ENCODE peak calls at places on chromosome 12, in ten cellular contexts. Q, E, F, U, C, H, G, P, N and J are unnamed samples.

GRCh38 chr12:129893691-129894090 is 10.1 kb downstream of the TMEM132D start:
- DNase-seq in Q (no peak), E (no peak), F (no peak), U (no peak), C (no peak), H (no peak), G (no peak), P (no peak), N (no peak), J (peak)

GRCh38 chr12:18864900-18865561 is 127.1 kb downstream of the CAPZA3 start:
- DNase-seq in Q (no peak), E (peak), F (peak), U (no peak), C (peak), H (peak), G (no peak), P (no peak), N (no peak), J (no peak)

GRCh38 chr12:95805864-95806669 is 15.5 kb upstream of the NTN4 start:
- DNase-seq in Q (no peak), E (peak), F (peak), U (peak), C (peak), H (peak), G (no peak), P (peak), N (no peak), J (no peak)

GRCh38 chr12:107504503-107504885 is 181.1 kb upstream of the PWP1 start:
- DNase-seq in Q (no peak), E (no peak), F (no peak), U (no peak), C (no peak), H (no peak), G (no peak), P (no peak), N (no peak), J (no peak)

GRCh38 chr12:89345830-89346740 is 6.2 kb downstream of the DUSP6 start:
- DNase-seq in Q (no peak), E (no peak), F (peak), U (peak), C (peak), H (peak), G (peak), P (peak), N (no peak), J (no peak)

GRCh38 chr12:64318605-64319004 is 72.0 kb downstream of the C12orf56 start:
- DNase-seq in Q (no peak), E (no peak), F (no peak), U (no peak), C (no peak), H (peak), G (no peak), P (no peak), N (no peak), J (no peak)

GRCh38 chr12:29041621-29042020 is 107.5 kb upstream of the FAR2 start:
- DNase-seq in Q (no peak), E (peak), F (peak), U (no peak), C (no peak), H (peak), G (no peak), P (no peak), N (no peak), J (no peak)

GRCh38 chr12:76927170-76927784 is 48.5 kb upstream of the CSRP2 start:
- DNase-seq in Q (no peak), E (no peak), F (no peak), U (no peak), C (peak), H (peak), G (no peak), P (peak), N (peak), J (no peak)

GRCh38 chr12:90166012-90166411 is 457.4 kb upstream of the ATP2B1 start:
- DNase-seq in Q (no peak), E (no peak), F (no peak), U (no peak), C (no peak), H (no peak), G (no peak), P (no peak), N (no peak), J (no peak)

GRCh38 chr12:114473717-114474116 is 67.8 kb upstream of the TBX5 start:
- DNase-seq in Q (no peak), E (no peak), F (no peak), U (no peak), C (no peak), H (no peak), G (no peak), P (no peak), N (no peak), J (no peak)

GRCh38 chr12:27975222-27976136 is 2.9 kb upstream of the PTHLH start:
- DNase-seq in Q (no peak), E (no peak), F (no peak), U (no peak), C (peak), H (peak), G (no peak), P (no peak), N (peak), J (no peak)

GRCh38 chr12:123149828-123150272 is 1.0 kb downstream of the PITPNM2 start:
- DNase-seq in Q (no peak), E (no peak), F (no peak), U (no peak), C (no peak), H (no peak), G (no peak), P (no peak), N (no peak), J (no peak)

GRCh38 chr12:28065889-28066630 is 93.5 kb upstream of the PTHLH start:
- DNase-seq in Q (no peak), E (no peak), F (no peak), U (no peak), C (no peak), H (no peak), G (no peak), P (no peak), N (no peak), J (no peak)

GRCh38 chr12:109111775-109112491 is 4.5 kb upstream of the ACACB start:
- DNase-seq in Q (peak), E (no peak), F (no peak), U (peak), C (peak), H (peak), G (peak), P (peak), N (peak), J (no peak)

GRCh38 chr12:107484219-107484618 is 201.4 kb upstream of the PWP1 start:
- DNase-seq in Q (no peak), E (no peak), F (no peak), U (no peak), C (no peak), H (no peak), G (no peak), P (no peak), N (no peak), J (no peak)

GRCh38 chr12:113591480-113591971 is 119.9 kb upstream of the LHX5 start:
- DNase-seq in Q (no peak), E (no peak), F (no peak), U (no peak), C (peak), H (no peak), G (peak), P (no peak), N (peak), J (no peak)

GRCh38 chr12:120121766-120122293 is 5.3 kb upstream of the RAB35 start:
- DNase-seq in Q (no peak), E (no peak), F (no peak), U (no peak), C (no peak), H (peak), G (no peak), P (no peak), N (no peak), J (no peak)

GRCh38 chr12:49945394-49946080 is 5.0 kb upstream of the AQP2 start:
- DNase-seq in Q (peak), E (peak), F (peak), U (peak), C (peak), H (peak), G (peak), P (peak), N (peak), J (peak)

GRCh38 chr12:46110220-46110700 is 119.9 kb upstream of the SCAF11 start:
- DNase-seq in Q (no peak), E (no peak), F (no peak), U (no peak), C (peak), H (no peak), G (no peak), P (no peak), N (no peak), J (no peak)

GRCh38 chr12:46111727-46112126 is 121.4 kb upstream of the SCAF11 start:
- DNase-seq in Q (no peak), E (no peak), F (no peak), U (no peak), C (no peak), H (no peak), G (no peak), P (no peak), N (no peak), J (no peak)

GRCh38 chr12:46109343-46110219 is 119.2 kb upstream of the SCAF11 start:
- DNase-seq in Q (no peak), E (no peak), F (no peak), U (no peak), C (no peak), H (no peak), G (no peak), P (no peak), N (no peak), J (no peak)

GRCh38 chr12:46112364-46112763 is 122.0 kb upstream of the SCAF11 start:
- DNase-seq in Q (no peak), E (no peak), F (no peak), U (no peak), C (no peak), H (no peak), G (no peak), P (no peak), N (no peak), J (no peak)

DNA sequence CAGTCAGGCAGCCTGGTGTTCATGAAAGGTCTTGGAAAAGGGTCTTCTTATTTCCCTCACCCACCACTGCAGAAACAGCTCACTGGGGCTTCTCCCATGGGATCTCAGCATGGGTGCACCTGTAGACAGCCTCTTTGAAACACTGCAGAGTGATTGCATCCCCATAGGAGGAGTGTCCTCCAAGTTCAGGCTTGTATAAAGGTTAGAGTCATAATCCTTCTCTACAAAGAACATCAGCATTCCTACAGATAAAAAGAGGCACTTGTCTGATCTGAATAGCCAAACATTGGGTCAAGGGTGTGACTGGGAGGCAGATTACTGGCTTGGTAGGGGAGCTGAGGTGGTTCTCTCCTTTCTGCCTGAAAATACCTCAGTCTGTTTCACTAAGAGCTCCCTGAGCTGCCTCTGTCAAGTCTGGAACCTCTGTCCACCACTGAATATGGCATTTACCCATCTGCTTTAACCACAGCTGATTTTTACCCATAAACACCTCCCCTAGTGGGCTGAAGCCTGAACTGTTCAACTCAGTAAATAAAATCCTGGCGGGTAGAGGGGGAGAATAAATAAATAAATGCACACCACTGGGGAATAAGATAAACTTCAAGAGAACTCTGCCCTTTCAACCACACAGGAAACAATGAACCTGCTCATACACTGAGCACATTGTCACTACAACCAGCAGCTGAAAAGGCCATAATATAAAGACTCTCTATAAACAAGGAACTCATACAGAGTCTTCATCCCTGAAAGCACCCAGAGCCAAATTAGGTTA is 120.7 kb upstream of the SCAF11 start:
- DNase-seq in Q (no peak), E (no peak), F (no peak), U (no peak), C (no peak), H (no peak), G (no peak), P (no peak), N (no peak), J (no peak)
- TF ChIP-seq CTCF in Q (no peak), E (peak), F (peak), U (no peak), C (no peak), H (no peak), G (no peak), P (no peak), N (no peak), J (no peak)

DNA sequence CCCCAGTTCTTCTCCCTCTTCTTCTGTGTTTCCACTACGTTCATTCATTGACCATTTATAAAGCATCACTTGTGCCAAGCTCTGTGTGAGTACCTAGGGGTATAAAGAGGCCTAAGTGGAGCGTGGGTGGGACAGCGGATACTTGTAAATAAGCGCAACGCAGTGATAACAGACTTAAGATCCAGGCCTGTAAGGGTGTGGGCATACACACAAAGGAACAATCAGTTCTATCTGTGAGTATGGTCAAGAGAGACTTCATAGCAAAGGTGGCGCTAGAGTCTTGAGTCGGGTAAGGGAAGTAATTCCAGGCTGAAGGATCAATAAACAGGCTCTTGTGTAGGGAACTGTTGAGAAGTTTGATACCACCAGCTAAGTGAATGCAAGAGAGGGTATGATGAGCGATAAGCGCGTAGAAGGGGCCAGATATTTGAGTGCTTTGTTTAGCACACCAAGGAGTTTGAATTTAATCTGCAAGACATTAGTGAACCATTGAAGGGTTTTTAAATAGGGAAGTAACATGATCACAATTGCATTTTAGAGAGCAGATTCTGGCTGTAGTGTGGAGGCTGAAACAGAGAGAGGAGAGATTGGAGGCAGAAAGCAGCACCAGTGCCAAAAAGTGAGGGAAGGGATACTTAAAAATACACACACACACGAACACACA is 1.0 kb upstream of the GXYLT1 start:
- DNase-seq in Q (no peak), E (no peak), F (no peak), U (no peak), C (no peak), H (peak), G (no peak), P (no peak), N (peak), J (no peak)
- TF ChIP-seq CTCF in Q (no peak), E (no peak), F (no peak), U (no peak), C (no peak), H (no peak), G (no peak), P (no peak), N (peak), J (no peak)

GRCh38 chr12:21025656-21026055 is 105.3 kb upstream of the SLCO1B1 start:
- DNase-seq in Q (no peak), E (no peak), F (no peak), U (no peak), C (no peak), H (no peak), G (no peak), P (no peak), N (no peak), J (no peak)

DNA sequence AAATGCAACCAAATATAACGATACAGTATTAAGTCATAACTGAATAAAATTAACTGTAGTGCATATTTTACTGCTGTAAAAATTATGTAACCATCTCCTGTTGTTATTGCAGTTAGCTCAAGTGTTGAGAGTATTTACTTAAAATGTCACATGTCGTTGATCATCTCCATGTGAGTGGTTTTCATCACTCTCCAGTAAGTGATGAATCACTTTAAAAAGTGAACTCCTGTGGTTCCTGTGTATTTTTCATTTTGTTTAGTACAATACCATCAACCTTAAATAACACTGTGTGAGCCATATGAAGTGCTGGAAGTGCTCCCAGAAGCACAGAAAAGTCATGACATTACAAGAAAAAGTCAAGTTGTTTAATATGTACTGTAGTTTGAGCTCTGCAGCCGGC is 104.7 kb upstream of the SLCO1B1 start:
- DNase-seq in Q (no peak), E (no peak), F (no peak), U (no peak), C (no peak), H (no peak), G (no peak), P (no peak), N (no peak), J (no peak)
- TF ChIP-seq CTCF in Q (no peak), E (no peak), F (no peak), U (no peak), C (no peak), H (no peak), G (no peak), P (no peak), N (no peak), J (no peak)

GRCh38 chr12:100391856-100392255 is 35.0 kb downstream of the SLC17A8 start:
- DNase-seq in Q (no peak), E (no peak), F (no peak), U (no peak), C (peak), H (no peak), G (no peak), P (no peak), N (no peak), J (no peak)
- TF ChIP-seq CTCF in Q (no peak), E (peak), F (no peak), U (no peak), C (peak), H (no peak), G (peak), P (no peak), N (peak), J (no peak)

GRCh38 chr12:132282950-132283771 is 46.2 kb downstream of the GALNT9 start:
- DNase-seq in Q (no peak), E (no peak), F (no peak), U (no peak), C (peak), H (no peak), G (no peak), P (no peak), N (no peak), J (no peak)

GRCh38 chr12:132282031-132282949 is 47.1 kb downstream of the GALNT9 start:
- DNase-seq in Q (no peak), E (no peak), F (no peak), U (no peak), C (no peak), H (no peak), G (no peak), P (no peak), N (no peak), J (no peak)

GRCh38 chr12:132284618-132285310 is 44.6 kb downstream of the GALNT9 start:
- DNase-seq in Q (no peak), E (no peak), F (no peak), U (no peak), C (peak), H (no peak), G (no peak), P (no peak), N (no peak), J (no peak)

GRCh38 chr12:132285311-132285741 is 44.1 kb downstream of the GALNT9 start:
- DNase-seq in Q (no peak), E (no peak), F (no peak), U (no peak), C (no peak), H (no peak), G (no peak), P (no peak), N (no peak), J (no peak)

GRCh38 chr12:132284071-132284492 is 45.3 kb downstream of the GALNT9 start:
- DNase-seq in Q (no peak), E (no peak), F (no peak), U (no peak), C (no peak), H (peak), G (no peak), P (no peak), N (no peak), J (no peak)
- TF ChIP-seq CTCF in Q (no peak), E (peak), F (peak), U (no peak), C (no peak), H (peak), G (peak), P (no peak), N (no peak), J (peak)

GRCh38 chr12:11347810-11348209 is 37.6 kb upstream of the PRB4 start:
- DNase-seq in Q (no peak), E (no peak), F (no peak), U (no peak), C (no peak), H (no peak), G (no peak), P (no peak), N (peak), J (no peak)
- TF ChIP-seq CTCF in Q (no peak), E (no peak), F (no peak), U (no peak), C (peak), H (no peak), G (no peak), P (no peak), N (no peak), J (peak)

GRCh38 chr12:104985206-104985605 is 910 bp upstream of the NOPCHAP1 start:
- DNase-seq in Q (no peak), E (no peak), F (no peak), U (no peak), C (peak), H (no peak), G (no peak), P (no peak), N (peak), J (no peak)
- TF ChIP-seq CTCF in Q (no peak), E (no peak), F (no peak), U (no peak), C (no peak), H (no peak), G (no peak), P (no peak), N (peak), J (no peak)